ENCODE peak calls at places on chromosomes 13 and 19, in five cellular contexts. C is hepatocyte, A is A549, G is Peyer's patch, D is PC-3. Q is an unnamed sample.

GRCh38 chr19:46426035-46426505 is 2.7 kb downstream of the PNMA8C start:
- DNase-seq in G (no peak), C (peak; percentile 62), D (no peak), A (peak; percentile 70), Q (no peak)

GRCh38 chr19:28883241-28883693 is 329.7 kb downstream of the UQCRFS1 start:
- DNase-seq in A (no peak), C (no peak), D (no peak), G (no peak), Q (no peak)

GRCh38 chr13:22062478-22063205 is 391.8 kb downstream of the FGF9 start:
- DNase-seq in G (no peak), C (no peak), D (no peak), A (no peak), Q (no peak)

GRCh38 chr13:23903906-23904280 is 6.6 kb upstream of the C1QTNF9B start:
- DNase-seq in A (no peak), C (no peak), G (no peak), D (no peak), Q (no peak)

GRCh38 chr19:14979498-14980255 is at the start of gene SLC1A6:
- DNase-seq in C (peak; percentile 30), D (no peak), G (no peak), A (no peak), Q (no peak)

GRCh38 chr13:110826101-110826500 is 88.8 kb downstream of the ANKRD10 start:
- DNase-seq in A (no peak), C (no peak), D (no peak), G (no peak), Q (no peak)

GRCh38 chr13:33441015-33441414 is 155.5 kb upstream of the STARD13 start:
- DNase-seq in A (peak; percentile 37), D (peak; percentile 60), C (peak; percentile 23), G (no peak), Q (peak; percentile 24)

GRCh38 chr13:19845758-19846157 is 17.7 kb downstream of the ZMYM5 start:
- DNase-seq in G (no peak), C (peak; percentile 72), D (peak; percentile 99), A (peak; percentile 76), Q (peak; percentile 97)

GRCh38 chr13:39538826-39539555 is 64.0 kb downstream of the LHFPL6 start:
- DNase-seq in D (peak; percentile 42), A (no peak), C (no peak), G (no peak), Q (no peak)

GRCh38 chr19:49200238-49200862 is 42.8 kb downstream of the TRPM4 start:
- DNase-seq in D (peak; percentile 40), G (peak; percentile 52), A (peak; percentile 58), C (no peak), Q (peak; percentile 68)

GRCh38 chr19:9128171-9128570 is 1.4 kb upstream of the OR7G3 start:
- DNase-seq in D (peak; percentile 97), G (no peak), A (peak; percentile 28), C (no peak), Q (peak; percentile 81)

GRCh38 chr19:18107235-18108083 is 9.9 kb downstream of the MAST3 start:
- DNase-seq in C (no peak), A (no peak), D (no peak), G (no peak), Q (no peak)

GRCh38 chr19:46299004-46299509 is 2.2 kb downstream of the HIF3A start:
- DNase-seq in C (peak; percentile 98), D (peak; percentile 76), G (peak; percentile 99), A (peak; percentile 90), Q (peak; percentile 93)

GRCh38 chr19:1516395-1516753 is 3.6 kb upstream of the ADAMTSL5 start:
- DNase-seq in C (no peak), A (peak; percentile 38), G (no peak), D (no peak), Q (no peak)

GRCh38 chr19:39405930-39406655 is 554 bp upstream of the ZFP36 start:
- DNase-seq in D (no peak), G (no peak), A (no peak), C (no peak), Q (no peak)

GRCh38 chr19:56071151-56071550 is 49.9 kb downstream of the ZNF787 start:
- DNase-seq in D (peak; percentile 59), A (no peak), G (no peak), C (no peak), Q (no peak)

GRCh38 chr19:543912-544608 is at the start of gene GZMM:
- DNase-seq in C (no peak), G (no peak), D (no peak), A (no peak), Q (no peak)

GRCh38 chr13:99605417-99606321 is 104.4 kb downstream of the TM9SF2 start:
- DNase-seq in A (peak; percentile 26), G (peak; percentile 77), C (peak; percentile 73), D (peak; percentile 24), Q (peak; percentile 30)

GRCh38 chr13:99610702-99611289 is 109.5 kb downstream of the TM9SF2 start:
- DNase-seq in G (no peak), A (no peak), C (no peak), D (no peak), Q (no peak)

GRCh38 chr13:99604636-99605035 is 103.4 kb downstream of the TM9SF2 start:
- DNase-seq in D (no peak), G (no peak), A (no peak), C (no peak), Q (no peak)

GRCh38 chr13:99608345-99608744 is 107.1 kb downstream of the TM9SF2 start:
- DNase-seq in C (no peak), G (no peak), A (no peak), D (no peak), Q (no peak)

GRCh38 chr13:99606322-99607089 is 105.2 kb downstream of the TM9SF2 start:
- DNase-seq in D (peak; percentile 69), G (peak; percentile 96), C (peak; percentile 93), A (peak; percentile 83), Q (peak; percentile 91)
- TF ChIP-seq CTCF in D (no peak), G (no peak), C (no peak), A (no peak), Q (no peak)

GRCh38 chr19:42040031-42040430 is 30.0 kb downstream of the GRIK5 start:
- DNase-seq in G (no peak), D (no peak), C (no peak), A (no peak), Q (no peak)

GRCh38 chr19:42048992-42049391 is 21.0 kb downstream of the GRIK5 start:
- DNase-seq in D (peak; percentile 52), A (no peak), C (no peak), G (no peak), Q (peak; percentile 25)

GRCh38 chr19:42042455-42043170 is 27.4 kb downstream of the GRIK5 start:
- DNase-seq in A (no peak), C (no peak), D (no peak), G (no peak), Q (no peak)

GRCh38 chr19:42051166-42052115 is 18.6 kb downstream of the GRIK5 start:
- DNase-seq in G (no peak), C (peak; percentile 40), D (peak; percentile 91), A (no peak), Q (peak; percentile 88)

DNA sequence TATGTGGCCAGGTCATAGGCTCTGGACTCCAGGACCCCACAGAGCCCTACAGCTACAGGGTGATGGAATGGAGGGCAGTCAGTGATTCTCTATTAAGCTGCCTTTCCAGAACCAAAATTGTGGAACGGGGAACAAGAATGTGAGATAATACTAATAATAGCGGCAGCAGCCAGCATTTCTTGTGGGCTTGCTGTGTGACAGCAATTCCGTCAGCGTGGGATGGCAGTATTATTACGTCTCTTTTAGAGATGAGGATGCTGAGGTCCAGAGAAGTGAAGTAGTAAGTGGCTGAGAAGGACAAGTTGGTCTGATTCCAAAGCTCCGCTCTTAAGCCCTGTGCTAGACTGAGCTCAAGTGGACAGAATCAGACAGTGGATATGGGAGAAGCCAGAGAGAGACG is 24.4 kb downstream of the GRIK5 start:
- DNase-seq in A (no peak), D (no peak), C (no peak), G (no peak), Q (no peak)
- H3K27ac ChIP-seq in A (no peak overlapping the region), D (no peak overlapping the region), C (no peak overlapping the region), G (no peak overlapping the region), Q (no peak overlapping the region)

GRCh38 chr19:33849551-33850147 is 53.0 kb downstream of the KCTD15 start:
- DNase-seq in A (no peak), G (no peak), D (no peak), C (no peak), Q (no peak)
- TF ChIP-seq CTCF in A (no peak), G (no peak), D (no peak), C (no peak), Q (no peak)

DNA sequence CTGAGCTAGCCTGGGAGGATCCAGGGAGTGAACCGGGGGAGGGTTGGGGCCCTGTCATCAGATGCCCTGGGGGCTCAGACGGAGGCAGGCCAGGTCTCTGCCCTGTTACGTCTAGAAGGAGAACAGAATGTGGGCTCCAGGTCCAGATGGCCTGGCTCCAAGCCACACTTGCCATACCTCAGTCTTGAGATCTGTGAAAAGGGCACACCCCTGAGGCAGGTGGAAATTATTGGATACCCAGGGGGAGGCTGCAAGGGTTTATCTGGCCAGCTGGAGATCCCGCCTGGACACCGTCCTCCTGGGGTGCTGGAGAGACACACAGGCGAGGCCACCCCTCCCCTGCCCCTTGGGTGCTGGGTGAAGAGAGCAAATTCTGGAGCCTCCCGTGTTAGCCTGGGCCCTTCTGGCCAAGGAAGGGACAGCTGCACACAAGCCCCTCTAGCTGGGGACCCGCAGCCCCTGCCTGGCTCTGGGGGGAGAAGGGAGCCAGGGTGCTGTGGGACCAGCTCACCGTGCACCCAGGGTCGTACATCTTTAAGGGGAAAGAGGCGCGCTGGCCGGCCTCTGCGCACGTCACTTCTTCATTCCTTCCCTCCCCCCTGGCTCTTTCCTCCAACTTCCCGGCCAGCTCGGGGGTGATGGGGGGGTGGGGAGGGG is 808 bp upstream of the NFIC start:
- DNase-seq in A (peak; percentile 79), G (no peak), D (peak; percentile 52), C (no peak), Q (no peak)
- H3K27ac ChIP-seq in A (peak overlapping the region; percentile 99), G (peak overlapping the region; percentile 84), D (peak overlapping the region; percentile 70), C (peak overlapping the region; percentile 84), Q (peak overlapping the region; percentile 97)

DNA sequence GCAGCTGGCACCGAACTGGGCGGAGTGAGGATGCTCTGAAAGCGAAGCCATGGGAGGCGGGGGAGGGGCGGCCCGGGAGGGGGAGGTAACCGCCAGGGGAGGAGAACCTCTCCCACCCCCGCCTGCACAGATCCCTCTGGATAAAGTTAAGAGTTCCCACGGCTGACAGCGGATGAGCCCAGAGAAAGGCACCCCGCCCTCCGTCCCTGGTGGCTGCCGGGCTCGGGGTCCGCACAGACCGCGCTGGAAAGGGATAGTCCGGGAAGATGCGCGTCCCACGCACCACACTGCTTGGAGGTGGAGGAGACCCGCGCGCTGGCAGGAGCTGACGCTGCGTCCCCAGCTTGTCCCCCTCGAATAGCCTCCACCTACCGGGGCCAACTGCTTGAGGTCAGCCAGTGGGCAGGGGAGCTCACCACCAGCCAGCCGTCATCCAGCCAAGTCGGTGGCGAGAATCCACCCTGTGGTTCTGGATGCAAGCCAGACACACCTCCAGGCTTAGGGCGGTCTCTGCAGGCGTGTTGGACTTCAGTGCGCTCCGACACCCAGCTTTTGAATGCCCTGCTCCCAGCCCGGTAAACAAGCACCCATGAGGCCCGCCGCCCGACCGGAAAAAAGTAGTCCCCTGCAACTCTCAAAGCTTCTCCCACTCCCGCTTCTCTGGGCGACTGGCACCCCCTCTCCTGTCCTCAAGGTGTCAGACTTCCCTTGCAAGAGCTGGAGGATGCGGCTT is at the start of gene TRPC4:
- DNase-seq in G (no peak), D (peak; percentile 54), C (peak; percentile 78), A (peak; percentile 30), Q (peak; percentile 57)
- TF ChIP-seq CTCF in G (no peak), D (peak; percentile 60), C (peak; percentile 68), A (no peak), Q (peak; percentile 18)

DNA sequence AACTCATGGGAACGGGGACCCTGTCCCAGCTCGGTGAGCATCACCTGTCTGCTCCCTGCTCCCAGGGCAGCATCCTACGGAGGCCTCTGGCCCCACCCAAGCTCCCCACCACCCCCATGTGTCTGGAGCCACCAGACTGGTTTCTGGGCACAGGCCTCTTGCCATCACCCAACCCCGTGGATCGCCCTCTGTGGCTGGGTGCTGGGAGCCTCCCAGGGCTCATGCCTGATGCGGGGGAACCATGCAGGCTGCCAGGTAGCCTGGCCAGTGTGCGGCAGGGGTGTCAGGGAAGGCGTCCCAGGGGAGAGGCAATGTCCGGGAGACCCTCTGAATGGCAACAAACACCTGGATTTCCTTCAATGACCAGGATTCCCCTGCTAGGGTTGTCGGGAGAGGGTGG is 2.7 kb downstream of the MICOS13 start:
- DNase-seq in G (no peak), C (no peak), D (no peak), A (no peak), Q (no peak)
- H3K27ac ChIP-seq in G (no peak overlapping the region), C (no peak overlapping the region), D (no peak overlapping the region), A (no peak overlapping the region), Q (peak overlapping the region; percentile 2)